ENCODE peak calls at places on chromosomes 1 and 21, in nine cellular contexts. A is M059J, Y is OCI-LY7, C is AG08396, T is astrocyte of the hippocampus, D is mucosa of gallbladder, P is nephron progenitor cell, B is RWPE1, Z is fibroblast of the conjunctiva. I is an unnamed sample.

GRCh38 chr1:201311356-201312011 is 28.2 kb downstream of the PKP1 start:
- DNase-seq in A (no peak), Z (no peak), Y (no peak), D (no peak), T (no peak), P (no peak), C (no peak), B (peak), I (no peak)

GRCh38 chr1:55589656-55590297 is 374.6 kb upstream of the USP24 start:
- DNase-seq in Z (peak), P (no peak), B (peak), D (no peak), A (peak), T (peak), C (no peak), Y (no peak), I (no peak)

GRCh38 chr1:222653178-222653827 is 35.4 kb downstream of the MIA3 start:
- DNase-seq in A (no peak), Y (no peak), P (no peak), T (no peak), C (no peak), D (no peak), Z (no peak), B (no peak), I (no peak)

GRCh38 chr1:143691400-143691891 is 280.3 kb downstream of the FAM72C start:
- DNase-seq in Z (no peak), B (no peak), D (no peak), Y (no peak), C (peak), A (no peak), T (no peak), P (no peak), I (no peak)

GRCh38 chr1:226108935-226109828 is 46.7 kb downstream of the H3-3A start:
- DNase-seq in T (peak), C (peak), B (no peak), Z (no peak), D (no peak), A (no peak), P (no peak), Y (no peak), I (no peak)

GRCh38 chr1:18965206-18966173 is 9.0 kb upstream of the IFFO2 start:
- DNase-seq in B (peak), A (peak), P (no peak), T (peak), C (no peak), Z (no peak), D (no peak), Y (no peak), I (no peak)

GRCh38 chr1:161440312-161440894 is 64.9 kb upstream of the FCGR2A start:
- DNase-seq in D (no peak), A (peak), C (peak), B (peak), P (peak), Y (peak), T (peak), Z (no peak), I (peak)

GRCh38 chr1:43878440-43878839 is 55.2 kb upstream of the ARTN start:
- DNase-seq in Y (no peak), T (no peak), D (no peak), B (no peak), Z (no peak), C (no peak), A (peak), P (no peak), I (no peak)

GRCh38 chr1:72845342-72845741 is 563.0 kb upstream of the NEGR1 start:
- DNase-seq in T (peak), P (no peak), Y (no peak), B (no peak), D (peak), C (no peak), Z (no peak), A (peak), I (peak)

GRCh38 chr1:178151831-178152230 is 57.9 kb downstream of the RASAL2 start:
- DNase-seq in B (no peak), A (peak), D (no peak), C (no peak), Y (no peak), T (no peak), Z (no peak), P (no peak), I (no peak)

GRCh38 chr1:40712997-40713396 is 21.5 kb downstream of the NFYC start:
- DNase-seq in D (no peak), A (no peak), B (no peak), Y (peak), P (no peak), C (no peak), T (no peak), Z (no peak), I (no peak)

GRCh38 chr21:46355161-46356004 is 31.4 kb downstream of the PCNT start:
- DNase-seq in C (no peak), D (no peak), T (no peak), P (no peak), A (no peak), Z (no peak), Y (no peak), B (no peak), I (no peak)

GRCh38 chr1:55868026-55868425 is 652.9 kb upstream of the USP24 start:
- DNase-seq in Z (no peak), T (peak), D (no peak), P (no peak), B (no peak), Y (no peak), C (peak), A (peak), I (no peak)

GRCh38 chr1:116785006-116785405 is 30.8 kb downstream of the CD2 start:
- DNase-seq in A (peak), T (no peak), C (no peak), B (no peak), D (no peak), Y (no peak), Z (no peak), P (no peak), I (no peak)

GRCh38 chr1:75731881-75732280 is 7.4 kb downstream of the ACADM start:
- DNase-seq in B (no peak), C (no peak), Y (no peak), T (no peak), P (no peak), Z (no peak), D (no peak), A (peak), I (no peak)

GRCh38 chr1:247409869-247410544 is 6.0 kb upstream of the NLRP3 start:
- DNase-seq in Y (no peak), B (no peak), T (no peak), Z (no peak), C (no peak), D (no peak), P (no peak), A (no peak), I (no peak)

GRCh38 chr1:244022301-244022700 is 28.8 kb upstream of the ZBTB18 start:
- DNase-seq in B (no peak), Z (peak), A (peak), P (no peak), D (no peak), C (no peak), T (no peak), Y (no peak), I (no peak)

GRCh38 chr1:108190686-108191416 is 9.3 kb downstream of the SLC25A24 start:
- DNase-seq in A (no peak), C (no peak), Y (peak), P (no peak), B (no peak), T (no peak), D (no peak), Z (no peak), I (no peak)

GRCh38 chr21:32726742-32727477 is 903 bp downstream of the SYNJ1 start:
- DNase-seq in C (peak), Z (no peak), B (peak), P (peak), Y (peak), T (peak), A (peak), D (no peak), I (peak)

GRCh38 chr1:95117207-95118018 is at the start of gene TLCD4:
- DNase-seq in C (peak), D (peak), T (peak), Z (no peak), A (peak), B (peak), P (peak), Y (no peak), I (peak)

GRCh38 chr1:53593758-53594380 is 134.7 kb downstream of the DMRTB1 start:
- DNase-seq in D (peak), A (no peak), Y (no peak), P (peak), T (peak), Z (no peak), B (no peak), C (no peak), I (peak)

GRCh38 chr21:26717146-26717739 is 128.0 kb downstream of the ADAMTS1 start:
- DNase-seq in C (peak), A (peak), T (peak), Y (peak), B (peak), P (no peak), D (no peak), Z (peak), I (no peak)

GRCh38 chr21:29277442-29277841 is 21.3 kb upstream of the BACH1 start:
- DNase-seq in B (no peak), A (no peak), P (no peak), T (no peak), Y (no peak), C (no peak), D (no peak), Z (no peak), I (no peak)

GRCh38 chr1:26677306-26678115 is 18.3 kb upstream of the ARID1A start:
- DNase-seq in T (peak), B (peak), A (peak), Y (peak), D (peak), Z (peak), P (peak), C (peak), I (peak)

GRCh38 chr1:113761937-113762336 is 2.7 kb upstream of the PHTF1 start:
- DNase-seq in Z (no peak), T (no peak), A (no peak), P (no peak), B (no peak), D (no peak), Y (no peak), C (no peak), I (no peak)

GRCh38 chr1:151988405-151988851 is 5.2 kb downstream of the S100A10 start:
- DNase-seq in A (peak), Y (no peak), C (peak), Z (peak), P (no peak), B (peak), T (peak), D (no peak), I (no peak)

GRCh38 chr1:24726741-24727140 is 18.5 kb upstream of the CLIC4 start:
- DNase-seq in P (no peak), C (no peak), D (no peak), T (no peak), B (no peak), Y (peak), Z (no peak), A (no peak), I (no peak)

GRCh38 chr1:207064546-207064945 is 11.5 kb downstream of the PFKFB2 start:
- DNase-seq in Y (no peak), P (no peak), D (no peak), C (no peak), Z (no peak), A (no peak), B (no peak), T (no peak), I (no peak)

GRCh38 chr21:33023574-33024277 is 2.0 kb upstream of the OLIG2 start:
- DNase-seq in B (no peak), C (no peak), Y (no peak), P (no peak), Z (no peak), T (no peak), A (peak), D (no peak), I (no peak)

GRCh38 chr1:119794856-119795255 is 16.4 kb downstream of the REG4 start:
- DNase-seq in D (peak), B (no peak), Z (no peak), P (no peak), C (no peak), T (no peak), A (no peak), Y (no peak), I (no peak)

GRCh38 chr1:87202922-87203655 is 125.6 kb upstream of the LMO4 start:
- DNase-seq in A (no peak), Y (no peak), Z (no peak), D (no peak), T (no peak), B (no peak), C (no peak), P (no peak), I (no peak)

GRCh38 chr1:25565188-25565591 is 21.8 kb downstream of the LDLRAP1 start:
- DNase-seq in Z (no peak), B (no peak), A (no peak), T (peak), C (no peak), P (no peak), Y (peak), D (no peak), I (no peak)

GRCh38 chr1:29426701-29427279 is 190.5 kb downstream of the PTPRU start:
- DNase-seq in B (no peak), Y (no peak), T (no peak), D (no peak), Z (no peak), C (no peak), P (no peak), A (no peak), I (no peak)